ENCODE peak calls at places on chromosomes 12 and 14, in five cellular contexts. L is aorta; V is CD8-positive, alpha-beta T cell; Z is WERI-Rb-1; B is ovary. I is an unnamed sample. For H3K9me3, the result is how much of the 10 kb centered on the place peaks cover.

GRCh38 chr12:74391283-74391682 is 146.4 kb upstream of the ATXN7L3B start:
- DNase-seq in L (no peak), V (no peak), Z (no peak), B (no peak), I (no peak)

GRCh38 chr12:64452559-64453329 is 824 bp downstream of the TBK1 start:
- DNase-seq in L (no peak), V (no peak), Z (no peak), B (no peak), I (peak)

GRCh38 chr12:29780084-29780483 is 3.7 kb downstream of the TMTC1 start:
- DNase-seq in L (no peak), V (no peak), Z (no peak), B (no peak), I (no peak)

GRCh38 chr14:90758959-90759358 is 57.3 kb downstream of the TTC7B start:
- DNase-seq in L (peak), V (peak), Z (no peak), B (peak), I (no peak)

GRCh38 chr14:49946320-49947141 is 53.6 kb downstream of the ARF6 start:
- DNase-seq in L (no peak), V (no peak), Z (no peak), B (no peak), I (peak)

GRCh38 chr12:67634167-67634793 is 14.3 kb upstream of the DYRK2 start:
- DNase-seq in L (no peak), V (no peak), Z (no peak), B (no peak), I (no peak)

GRCh38 chr14:65128096-65128495 is 25.8 kb upstream of the MAX start:
- DNase-seq in L (no peak), V (no peak), Z (no peak), B (no peak), I (no peak)

GRCh38 chr12:111624540-111624939 is 25.4 kb upstream of the ATXN2 start:
- DNase-seq in L (no peak), V (no peak), Z (no peak), B (no peak), I (no peak)

GRCh38 chr14:89121961-89122675 is 294.9 kb downstream of the FOXN3 start:
- DNase-seq in L (no peak), V (no peak), Z (no peak), B (no peak), I (no peak)

GRCh38 chr14:101480022-101480746 is 81.1 kb upstream of the DIO3 start:
- DNase-seq in L (no peak), V (no peak), Z (peak), B (peak), I (no peak)

GRCh38 chr14:90986510-90986909 is 73.9 kb downstream of the RPS6KA5 start:
- DNase-seq in L (no peak), V (no peak), Z (no peak), B (no peak), I (no peak)

GRCh38 chr14:71248204-71248603 is 340.9 kb downstream of the PCNX1 start:
- DNase-seq in L (no peak), V (no peak), Z (no peak), B (no peak), I (no peak)

GRCh38 chr12:9109737-9110491 is 5.8 kb downstream of the A2M start:
- DNase-seq in L (no peak), V (no peak), Z (no peak), B (no peak), I (no peak)

GRCh38 chr12:87801860-87802720 is 227.1 kb downstream of the C12orf50 start:
- DNase-seq in L (no peak), V (no peak), Z (no peak), B (no peak), I (peak)

GRCh38 chr14:99821519-99822165 is 28.4 kb downstream of the EML1 start:
- DNase-seq in L (no peak), V (no peak), Z (no peak), B (no peak), I (no peak)

GRCh38 chr14:62118871-62119270 is 356.7 kb downstream of the SNAPC1 start:
- DNase-seq in L (no peak), V (no peak), Z (no peak), B (no peak), I (no peak)

GRCh38 chr14:62117010-62117717 is 354.9 kb downstream of the SNAPC1 start:
- DNase-seq in L (peak), V (peak), Z (peak), B (peak), I (peak)

GRCh38 chr14:62118461-62118860 is 356.2 kb downstream of the SNAPC1 start:
- DNase-seq in L (no peak), V (no peak), Z (no peak), B (no peak), I (no peak)

GRCh38 chr14:62117718-62118164 is 355.5 kb downstream of the SNAPC1 start:
- DNase-seq in L (no peak), V (no peak), Z (no peak), B (no peak), I (no peak)
- H3K4me3 ChIP-seq in L (no peak), V (peak), Z (peak), B (no peak), I (peak)

GRCh38 chr12:6771091-6771495 is 1.2 kb upstream of the LAG3 start:
- DNase-seq in L (peak), V (no peak), Z (no peak), B (no peak), I (no peak)

GRCh38 chr12:6772729-6773661 is 675 bp downstream of the LAG3 start:
- DNase-seq in L (no peak), V (no peak), Z (no peak), B (peak), I (no peak)

GRCh38 chr12:6772331-6772695 is at the start of gene LAG3:
- DNase-seq in L (peak), V (peak), Z (no peak), B (peak), I (no peak)

GRCh38 chr12:6770600-6770999 is 1.7 kb upstream of the LAG3 start:
- DNase-seq in L (no peak), V (no peak), Z (no peak), B (no peak), I (no peak)

GRCh38 chr12:6771509-6772330 is 600 bp upstream of the LAG3 start:
- DNase-seq in L (no peak), V (no peak), Z (no peak), B (peak), I (no peak)
- H3K9me3 ChIP-seq in L (under half), V (under half), Z (under half), B (under half), I (under half)

GRCh38 chr14:106820119-106820518 is 1293.7 kb downstream of the TMEM121 start:
- DNase-seq in L (no peak), V (no peak), Z (no peak), B (no peak), I (no peak)

GRCh38 chr14:106822905-106823304 is 1296.5 kb downstream of the TMEM121 start:
- DNase-seq in L (no peak), V (no peak), Z (no peak), B (no peak), I (no peak)

GRCh38 chr14:106821119-106821518 is 1294.7 kb downstream of the TMEM121 start:
- DNase-seq in L (no peak), V (no peak), Z (no peak), B (no peak), I (no peak)

GRCh38 chr14:106826833-106827369 is 1300.5 kb downstream of the TMEM121 start:
- DNase-seq in L (no peak), V (no peak), Z (no peak), B (no peak), I (no peak)

DNA sequence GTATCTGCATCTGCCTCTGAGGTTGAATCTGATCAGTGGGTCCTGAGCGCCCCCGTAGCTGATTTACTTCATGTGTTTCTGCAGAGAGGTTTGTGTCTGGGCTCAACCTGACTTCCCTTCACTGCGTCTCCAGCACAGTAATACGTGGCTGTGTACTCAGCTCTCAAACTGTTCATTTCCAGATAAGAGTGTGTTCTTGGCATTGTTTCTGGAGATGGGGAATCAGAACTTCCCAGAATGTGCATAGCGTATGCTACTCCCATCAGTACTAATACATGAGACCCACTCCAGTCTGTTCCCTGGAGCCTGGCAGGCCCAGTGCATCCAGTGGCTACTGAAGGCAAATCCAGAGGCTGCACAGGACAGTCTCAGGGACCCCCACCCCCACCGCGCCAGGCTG is 1297.2 kb downstream of the TMEM121 start:
- DNase-seq in L (no peak), V (no peak), Z (no peak), B (no peak), I (no peak)
- H3K4me3 ChIP-seq in L (no peak), V (no peak), Z (no peak), B (no peak), I (no peak)

GRCh38 chr14:41280745-41281144 is 325.9 kb upstream of the LRFN5 start:
- DNase-seq in L (no peak), V (no peak), Z (no peak), B (no peak), I (no peak)
- H3K9me3 ChIP-seq in L (under half), V (under half), Z (under half), B (under half), I (under half)

DNA sequence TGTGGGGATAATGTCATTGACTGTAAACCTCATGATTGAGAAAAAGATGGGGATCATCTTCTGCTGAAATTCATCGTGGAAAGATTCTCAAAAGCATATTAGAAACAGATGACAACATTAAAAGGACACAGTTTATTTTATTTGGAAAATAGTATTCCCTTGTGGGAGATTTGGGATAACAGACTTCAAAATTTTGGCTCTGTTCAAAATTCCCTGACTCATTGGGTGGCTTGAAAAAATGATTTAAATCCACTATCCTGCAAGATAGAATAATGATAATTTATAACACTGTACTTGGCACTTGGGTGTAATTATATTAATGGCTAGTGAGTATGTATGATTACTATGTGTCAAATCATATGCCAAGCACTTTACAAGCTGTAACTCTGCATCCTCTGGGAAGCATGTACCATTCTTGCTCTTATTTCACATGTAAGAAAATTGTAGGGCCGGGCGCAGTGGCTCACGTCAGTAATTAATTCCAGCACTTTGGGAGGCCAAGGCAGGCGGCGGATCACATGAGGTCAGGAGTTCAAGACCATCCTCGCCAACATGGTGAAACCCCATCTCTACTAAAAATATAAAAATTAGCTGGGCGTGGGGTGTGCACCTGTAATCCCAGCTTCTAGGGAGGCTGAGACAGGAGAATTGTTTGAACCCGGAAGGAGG is 128.8 kb downstream of the LMNTD1 start:
- DNase-seq in L (no peak), V (no peak), Z (no peak), B (no peak), I (peak)
- H3K4me3 ChIP-seq in L (no peak), V (no peak), Z (no peak), B (no peak), I (no peak)

DNA sequence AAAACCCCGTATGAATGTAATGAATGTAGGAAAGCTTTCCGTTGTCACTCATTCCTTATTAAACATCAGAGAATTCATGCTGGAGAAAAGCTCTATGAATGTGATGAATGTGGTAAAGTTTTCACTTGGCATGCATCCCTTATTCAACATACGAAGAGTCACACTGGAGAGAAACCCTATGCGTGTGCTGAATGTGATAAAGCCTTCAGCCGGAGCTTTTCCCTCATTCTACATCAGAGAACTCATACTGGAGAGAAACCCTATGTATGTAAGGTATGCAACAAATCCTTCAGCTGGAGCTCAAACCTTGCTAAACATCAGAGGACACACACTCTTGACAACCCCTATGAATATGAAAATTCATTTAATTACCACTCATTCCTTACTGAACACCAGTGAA is 23.8 kb downstream of the ZNF891 start:
- DNase-seq in L (no peak), V (no peak), Z (no peak), B (no peak), I (no peak)
- H3K9me3 ChIP-seq in L (under half), V (half or more), Z (under half), B (half or more), I (under half)

DNA sequence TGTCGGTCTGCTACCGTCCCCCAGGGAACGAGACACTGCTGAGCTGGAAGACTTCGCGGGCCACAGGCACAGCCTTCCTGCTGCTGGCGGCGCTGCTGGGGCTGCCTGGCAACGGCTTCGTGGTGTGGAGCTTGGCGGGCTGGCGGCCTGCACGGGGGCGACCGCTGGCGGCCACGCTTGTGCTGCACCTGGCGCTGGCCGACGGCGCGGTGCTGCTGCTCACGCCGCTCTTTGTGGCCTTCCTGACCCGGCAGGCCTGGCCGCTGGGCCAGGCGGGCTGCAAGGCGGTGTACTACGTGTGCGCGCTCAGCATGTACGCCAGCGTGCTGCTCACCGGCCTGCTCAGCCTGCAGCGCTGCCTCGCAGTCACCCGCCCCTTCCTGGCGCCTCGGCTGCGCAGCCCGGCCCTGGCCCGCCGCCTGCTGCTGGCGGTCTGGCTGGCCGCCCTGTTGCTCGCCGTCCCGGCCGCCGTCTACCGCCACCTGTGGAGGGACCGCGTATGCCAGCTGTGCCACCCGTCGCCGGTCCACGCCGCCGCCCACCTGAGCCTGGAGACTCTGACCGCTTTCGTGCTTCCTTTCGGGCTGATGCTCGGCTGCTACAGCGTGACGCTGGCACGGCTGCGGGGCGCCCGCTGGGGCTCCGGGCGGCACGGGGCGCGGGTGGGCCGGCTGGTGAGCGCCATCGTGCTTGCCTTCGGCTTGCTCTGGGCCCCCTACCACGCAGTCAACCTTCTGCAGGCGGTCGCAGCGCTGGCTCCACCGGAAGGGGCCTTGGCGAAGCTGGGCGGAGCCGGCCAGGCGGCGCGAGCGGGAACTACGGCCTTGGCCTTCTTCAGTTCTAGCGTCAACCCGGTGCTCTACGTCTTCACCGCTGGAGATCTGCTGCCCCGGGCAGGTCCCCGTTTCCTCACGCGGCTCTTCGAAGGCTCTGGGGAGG is at the start of gene LTB4R:
- DNase-seq in L (peak), V (peak), Z (no peak), B (peak), I (no peak)
- H3K4me3 ChIP-seq in L (peak), V (peak), Z (no peak), B (peak), I (no peak)

I was measured in MG63.